ENCODE peak calls at places on chromosomes 12 and 14, in nine cellular contexts. K, D, U, Q, E, Y, X, M and A are unnamed samples.

GRCh38 chr12:50505945-50506344 is 1.2 kb downstream of the DIP2B start:
- DNase-seq in K (no peak), D (no peak), U (no peak), Q (no peak), E (peak; percentile 65), Y (no peak), X (no peak), M (no peak), A (peak; percentile 43)

GRCh38 chr12:24996102-24996797 is 47.3 kb upstream of the BCAT1 start:
- DNase-seq in K (no peak), D (no peak), U (no peak), Q (no peak), E (no peak), Y (no peak), X (no peak), M (no peak), A (no peak)

GRCh38 chr14:52259452-52259851 is 8.0 kb upstream of the PTGDR start:
- DNase-seq in K (no peak), D (no peak), U (no peak), Q (no peak), E (peak; percentile 73), Y (no peak), X (no peak), M (no peak), A (no peak)

GRCh38 chr12:54239568-54239967 is 40.4 kb downstream of the CBX5 start:
- DNase-seq in K (no peak), D (no peak), U (no peak), Q (no peak), E (no peak), Y (no peak), X (no peak), M (no peak), A (no peak)

GRCh38 chr12:30191701-30192455 is 408.1 kb upstream of the TMTC1 start:
- DNase-seq in K (no peak), D (no peak), U (no peak), Q (no peak), E (no peak), Y (no peak), X (no peak), M (no peak), A (no peak)

GRCh38 chr12:55850893-55851292 is 8.2 kb upstream of the MMP19 start:
- DNase-seq in K (no peak), D (no peak), U (no peak), Q (no peak), E (no peak), Y (no peak), X (no peak), M (no peak), A (no peak)

GRCh38 chr12:124637586-124637985 is 70.2 kb upstream of the NCOR2 start:
- DNase-seq in K (peak; percentile 89), D (peak; percentile 23), U (no peak), Q (no peak), E (no peak), Y (no peak), X (no peak), M (no peak), A (no peak)

GRCh38 chr12:6946033-6946919 is 2.5 kb downstream of the C12orf57 start:
- DNase-seq in K (peak; percentile 92), D (peak; percentile 100), U (no peak), Q (peak; percentile 43), E (peak; percentile 47), Y (peak; percentile 95), X (peak; percentile 69), M (peak; percentile 77), A (no peak)

GRCh38 chr14:65103150-65103760 is 938 bp upstream of the MAX start:
- DNase-seq in K (no peak), D (peak; percentile 56), U (peak; percentile 74), Q (no peak), E (no peak), Y (peak; percentile 42), X (peak; percentile 8), M (no peak), A (peak; percentile 35)

GRCh38 chr12:111715242-111715641 is 29.4 kb downstream of the ACAD10 start:
- DNase-seq in K (no peak), D (peak; percentile 26), U (no peak), Q (no peak), E (no peak), Y (no peak), X (no peak), M (no peak), A (no peak)

GRCh38 chr14:20934148-20934762 is 21.0 kb upstream of the RNASE2 start:
- DNase-seq in K (no peak), D (peak; percentile 8), U (no peak), Q (no peak), E (no peak), Y (peak; percentile 94), X (peak; percentile 32), M (peak; percentile 57), A (no peak)

GRCh38 chr14:54175298-54175942 is 218.8 kb upstream of the BMP4 start:
- DNase-seq in K (no peak), D (peak; percentile 83), U (peak; percentile 80), Q (no peak), E (peak; percentile 36), Y (peak; percentile 93), X (peak; percentile 59), M (peak; percentile 60), A (peak; percentile 75)

GRCh38 chr12:132057691-132058090 is 86.4 kb downstream of the DDX51 start:
- DNase-seq in K (no peak), D (no peak), U (no peak), Q (no peak), E (no peak), Y (no peak), X (no peak), M (no peak), A (no peak)

GRCh38 chr14:64137657-64138290 is 156.4 kb downstream of the ESR2 start:
- DNase-seq in K (no peak), D (peak; percentile 24), U (no peak), Q (no peak), E (no peak), Y (peak; percentile 40), X (no peak), M (no peak), A (no peak)

GRCh38 chr12:76026643-76027063 is 4.9 kb downstream of the PHLDA1 start:
- DNase-seq in K (no peak), D (no peak), U (no peak), Q (no peak), E (no peak), Y (no peak), X (no peak), M (no peak), A (peak; percentile 93)

GRCh38 chr12:60168441-60168840 is 572.6 kb downstream of the SLC16A7 start:
- DNase-seq in K (no peak), D (peak; percentile 14), U (no peak), Q (no peak), E (no peak), Y (no peak), X (no peak), M (no peak), A (no peak)

GRCh38 chr12:4046150-4046845 is 173.1 kb upstream of the PARP11 start:
- DNase-seq in K (peak; percentile 9), D (no peak), U (no peak), Q (no peak), E (no peak), Y (no peak), X (no peak), M (no peak), A (no peak)

GRCh38 chr12:54723653-54724256 is 75.6 kb upstream of the DCD start:
- DNase-seq in K (no peak), D (no peak), U (no peak), Q (no peak), E (peak; percentile 38), Y (peak; percentile 75), X (peak; percentile 39), M (peak; percentile 23), A (peak; percentile 38)